ENCODE peak calls at places on chromosomes 16 and 17, in eight cellular contexts. I, Z, Q, O, J, H, L and S are unnamed samples.

GRCh38 chr17:61352771-61353170 is 46.9 kb upstream of the TBX2 start:
- DNase-seq in I (no peak), Z (no peak), Q (no peak), O (no peak), J (no peak), H (no peak), L (no peak), S (no peak)

GRCh38 chr16:2584742-2585650 is 47.2 kb downstream of the PDPK1 start:
- DNase-seq in I (no peak), Z (no peak), Q (no peak), O (peak), J (peak), H (peak), L (no peak), S (no peak)

GRCh38 chr16:87407511-87408112 is 15.5 kb downstream of the MAP1LC3B start:
- DNase-seq in I (peak), Z (no peak), Q (no peak), O (peak), J (no peak), H (peak), L (no peak), S (no peak)

GRCh38 chr17:75345514-75346167 is 56.4 kb upstream of the SLC25A19 start:
- DNase-seq in I (no peak), Z (no peak), Q (no peak), O (no peak), J (no peak), H (no peak), L (no peak), S (no peak)

GRCh38 chr16:65336169-65336568 is 214.3 kb upstream of the CDH11 start:
- DNase-seq in I (no peak), Z (no peak), Q (no peak), O (no peak), J (peak), H (no peak), L (no peak), S (peak)

GRCh38 chr17:39573447-39574298 is 34.0 kb downstream of the NEUROD2 start:
- DNase-seq in I (peak), Z (peak), Q (peak), O (peak), J (peak), H (peak), L (no peak), S (peak)

GRCh38 chr16:84898447-84898846 is 78.7 kb downstream of the CRISPLD2 start:
- DNase-seq in I (no peak), Z (no peak), Q (no peak), O (no peak), J (peak), H (no peak), L (no peak), S (no peak)

GRCh38 chr17:46943511-46944393 is 20.8 kb downstream of the GOSR2 start:
- DNase-seq in I (peak), Z (no peak), Q (no peak), O (no peak), J (peak), H (peak), L (no peak), S (peak)

GRCh38 chr17:64004218-64004770 is 6.1 kb downstream of the PRR29 start:
- DNase-seq in I (no peak), Z (no peak), Q (no peak), O (no peak), J (no peak), H (no peak), L (no peak), S (no peak)

GRCh38 chr16:12704492-12705111 is 99.1 kb downstream of the CPPED1 start:
- DNase-seq in I (no peak), Z (no peak), Q (no peak), O (no peak), J (no peak), H (no peak), L (no peak), S (no peak)

GRCh38 chr16:84088695-84089395 is 27.9 kb downstream of the MBTPS1 start:
- DNase-seq in I (peak), Z (no peak), Q (no peak), O (no peak), J (no peak), H (no peak), L (no peak), S (no peak)

GRCh38 chr17:77609553-77610517 is 348.7 kb upstream of the TNRC6C start:
- DNase-seq in I (no peak), Z (no peak), Q (no peak), O (no peak), J (no peak), H (no peak), L (no peak), S (peak)

GRCh38 chr16:77794586-77794985 is 6.2 kb downstream of the VAT1L start:
- DNase-seq in I (no peak), Z (no peak), Q (no peak), O (no peak), J (peak), H (no peak), L (no peak), S (peak)

GRCh38 chr16:6019490-6019991 is 921.9 kb upstream of the EEF2KMT start:
- DNase-seq in I (no peak), Z (peak), Q (no peak), O (no peak), J (no peak), H (no peak), L (no peak), S (no peak)

GRCh38 chr16:85057212-85057889 is 29.8 kb downstream of the KIAA0513 start:
- DNase-seq in I (no peak), Z (peak), Q (peak), O (no peak), J (no peak), H (no peak), L (no peak), S (no peak)

DNA sequence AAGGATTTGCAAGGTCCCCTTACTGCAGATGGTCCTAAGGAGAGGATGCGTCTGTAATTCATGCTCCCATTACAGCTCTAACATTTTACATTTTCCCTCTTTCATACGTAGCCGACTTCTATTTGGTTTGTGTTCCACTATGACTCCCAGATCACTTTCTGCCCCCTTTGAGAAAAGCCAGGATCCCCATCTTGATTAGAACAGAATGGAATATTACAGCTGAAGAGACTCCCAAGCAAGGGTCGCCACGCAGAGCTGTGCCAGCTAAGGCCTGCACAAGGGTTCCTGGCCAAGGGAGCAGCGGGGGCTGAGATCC is 3.4 kb upstream of the CDT1 start:
- DNase-seq in I (no peak), Z (no peak), Q (no peak), O (no peak), J (no peak), H (no peak), L (no peak), S (no peak)
- H3K4me3 ChIP-seq in I (no peak), Z (no peak), Q (no peak), O (no peak), J (no peak), H (no peak), L (no peak), S (no peak)

GRCh38 chr16:10228779-10229178 is 46.6 kb upstream of the GRIN2A start:
- DNase-seq in I (no peak), Z (peak), Q (no peak), O (no peak), J (no peak), H (no peak), L (no peak), S (no peak)

GRCh38 chr16:10226672-10227306 is 44.6 kb upstream of the GRIN2A start:
- DNase-seq in I (no peak), Z (no peak), Q (no peak), O (no peak), J (no peak), H (no peak), L (no peak), S (no peak)

GRCh38 chr16:10220942-10221341 is 38.7 kb upstream of the GRIN2A start:
- DNase-seq in I (no peak), Z (no peak), Q (no peak), O (no peak), J (no peak), H (no peak), L (no peak), S (no peak)

GRCh38 chr16:10231563-10231962 is 49.3 kb upstream of the GRIN2A start:
- DNase-seq in I (no peak), Z (no peak), Q (no peak), O (no peak), J (no peak), H (no peak), L (no peak), S (no peak)

DNA sequence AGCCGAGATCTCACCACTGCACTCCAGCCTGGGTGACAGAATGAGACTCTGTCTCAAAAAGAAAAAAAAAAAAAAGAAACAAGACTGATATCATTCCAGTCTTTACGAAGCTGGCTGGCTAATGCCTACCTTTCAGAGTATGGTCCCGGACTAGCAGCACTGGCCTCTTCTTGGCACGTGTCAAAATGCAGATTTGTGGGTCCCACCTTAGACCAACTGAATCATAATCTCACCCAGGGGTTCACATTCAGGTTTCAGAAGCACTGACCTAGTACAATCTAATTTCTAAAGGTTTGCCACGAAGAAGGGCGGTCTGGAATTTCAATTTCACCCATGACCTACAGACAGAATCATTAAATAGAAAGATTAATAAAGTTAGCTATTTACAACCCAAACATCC is 43.4 kb upstream of the GRIN2A start:
- DNase-seq in I (no peak), Z (no peak), Q (no peak), O (no peak), J (no peak), H (no peak), L (no peak), S (no peak)
- TF ChIP-seq CTCF in I (no peak), Z (no peak), Q (no peak), O (no peak), J (no peak), H (no peak), L (no peak), S (no peak)

DNA sequence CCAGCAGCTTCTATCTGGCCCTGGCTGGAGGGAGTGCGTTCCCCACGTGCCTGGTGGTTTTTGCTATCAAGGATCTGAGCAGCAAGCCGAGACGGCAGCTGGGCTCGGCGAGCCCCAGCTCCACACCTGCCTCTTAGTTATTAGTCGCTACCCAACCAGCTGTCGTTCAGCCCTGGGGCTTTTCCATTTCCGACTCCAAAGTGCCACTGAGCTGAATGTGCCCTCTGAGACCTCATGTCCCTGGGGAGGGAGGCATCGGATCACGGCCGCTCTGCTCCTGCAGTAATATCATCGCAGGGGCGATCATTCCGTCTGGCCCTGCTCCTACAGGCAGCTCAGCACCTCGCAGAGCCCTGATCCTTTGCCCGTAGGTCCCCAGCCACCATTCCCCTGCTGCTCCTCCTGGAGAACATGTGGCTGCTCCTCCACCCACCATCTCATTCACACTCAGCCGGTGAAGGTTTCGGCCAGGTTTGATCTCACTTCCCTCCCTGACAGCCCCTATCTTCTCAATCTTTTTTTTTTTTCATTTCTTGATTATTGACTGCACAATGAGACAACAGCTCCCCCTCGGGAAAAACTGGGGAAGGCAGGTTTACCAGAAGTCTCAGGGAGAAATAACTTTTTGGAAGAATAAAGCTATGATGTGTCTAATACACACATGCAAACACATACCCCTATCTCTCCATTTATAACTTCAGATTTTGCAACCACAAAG is 86.7 kb downstream of the ZFHX3 start:
- DNase-seq in I (peak), Z (no peak), Q (peak), O (no peak), J (peak), H (no peak), L (no peak), S (no peak)
- H3K4me3 ChIP-seq in I (peak), Z (no peak), Q (no peak), O (no peak), J (no peak), H (no peak), L (no peak), S (no peak)

DNA sequence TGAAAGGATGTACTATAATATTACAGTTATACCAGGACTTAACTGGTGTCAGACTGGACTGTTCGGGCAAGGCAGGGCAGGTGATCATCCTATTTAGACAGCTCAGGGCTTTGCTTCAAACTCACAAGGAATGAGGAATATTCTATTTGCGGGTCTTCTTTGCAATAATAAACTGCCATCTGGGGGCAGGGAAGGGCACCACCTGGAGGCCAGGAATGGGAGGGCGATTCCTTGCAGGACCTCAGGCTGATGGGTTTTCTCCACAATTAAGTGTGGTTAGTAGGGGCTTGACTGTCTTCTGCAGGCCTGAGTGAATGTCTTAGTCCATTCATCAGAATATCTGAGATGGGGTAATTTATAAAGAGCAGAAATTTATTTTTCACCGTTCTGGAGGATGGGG is 424.1 kb downstream of the CA10 start:
- DNase-seq in I (peak), Z (no peak), Q (no peak), O (no peak), J (no peak), H (no peak), L (no peak), S (peak)
- TF ChIP-seq CTCF in I (peak), Z (no peak), Q (no peak), O (no peak), J (no peak), H (no peak), L (peak), S (peak)